ENCODE peak calls at places on chromosomes 13 and 19, in five cellular contexts. Q is tibial nerve, D is iris pigment epithelial cell, G is ovary, X is NCI-H1105. W is an unnamed sample.

GRCh38 chr13:32409561-32410440 is 18.1 kb downstream of the N4BP2L1 start:
- DNase-seq in X (no peak), D (peak; percentile 35), G (peak; percentile 76), Q (peak; percentile 23), W (peak; percentile 33)

GRCh38 chr13:40530961-40531360 is 135.5 kb downstream of the FOXO1 start:
- DNase-seq in D (no peak), G (no peak), X (no peak), Q (no peak), W (no peak)

GRCh38 chr19:15180451-15181390 is 20.1 kb downstream of the NOTCH3 start:
- DNase-seq in D (no peak), Q (no peak), X (peak; percentile 75), G (no peak), W (peak; percentile 13)

GRCh38 chr13:111539791-111540446 is 219.5 kb downstream of the TEX29 start:
- DNase-seq in D (no peak), X (no peak), Q (no peak), G (no peak), W (no peak)

GRCh38 chr13:39452412-39452811 is 150.6 kb downstream of the LHFPL6 start:
- DNase-seq in X (no peak), D (peak; percentile 27), Q (no peak), G (no peak), W (no peak)

GRCh38 chr19:14804755-14805154 is 26.4 kb upstream of the ADGRE2 start:
- DNase-seq in G (no peak), X (no peak), Q (no peak), D (peak; percentile 17), W (no peak)

GRCh38 chr19:48390188-48391099 is 907 bp downstream of the KDELR1 start:
- DNase-seq in Q (peak; percentile 21), G (peak; percentile 64), X (peak; percentile 39), D (peak; percentile 68), W (peak; percentile 79)

GRCh38 chr13:51910508-51910907 is 48.7 kb downstream of the CCDC70 start:
- DNase-seq in X (no peak), G (no peak), Q (no peak), D (no peak), W (no peak)

GRCh38 chr13:102466836-102467235 is 65.0 kb upstream of the FGF14 start:
- DNase-seq in Q (no peak), G (no peak), X (no peak), D (no peak), W (no peak)

GRCh38 chr19:7482584-7483439 is 6.0 kb downstream of the PEX11G start:
- DNase-seq in X (no peak), G (no peak), D (no peak), Q (peak; percentile 19), W (no peak)

GRCh38 chr19:29690842-29691241 is 24.2 kb downstream of the C19orf12 start:
- DNase-seq in Q (no peak), X (no peak), D (peak; percentile 49), G (no peak), W (no peak)

GRCh38 chr13:73922728-73923393 is 211.3 kb downstream of the KLF12 start:
- DNase-seq in X (no peak), G (no peak), Q (no peak), D (peak; percentile 54), W (no peak)

W was measured in head of caudate nucleus.